ENCODE peak calls at places on chromosomes 6 and 20, in seven cellular contexts. B is epithelial cell of esophagus, X is foreskin fibroblast, S is esophagus muscularis mucosa, Q is BJ, L is GM23338, A is heart right ventricle. H is an unnamed sample.

GRCh38 chr6:111530218-111530617 is 47.2 kb upstream of the REV3L start:
- DNase-seq in B (no peak), L (no peak), S (no peak), X (no peak), A (no peak), Q (no peak), H (no peak)

GRCh38 chr20:1711266-1711665 is 53.7 kb upstream of the SIRPG start:
- DNase-seq in S (no peak), Q (no peak), X (no peak), L (no peak), B (no peak), A (no peak), H (no peak)

GRCh38 chr6:6565488-6565887 is 23.0 kb upstream of the LY86 start:
- DNase-seq in B (no peak), Q (no peak), X (no peak), S (peak), L (no peak), A (no peak), H (no peak)

GRCh38 chr6:133705731-133706130 is 183.2 kb upstream of the TCF21 start:
- DNase-seq in L (no peak), B (peak), S (no peak), X (peak), Q (no peak), A (no peak), H (no peak)

GRCh38 chr20:32153156-32153665 is 43.7 kb downstream of the TM9SF4 start:
- DNase-seq in L (no peak), B (no peak), S (no peak), A (no peak), X (no peak), Q (no peak), H (no peak)

GRCh38 chr6:83702077-83702476 is 6.8 kb downstream of the SNAP91 start:
- DNase-seq in S (no peak), B (no peak), A (no peak), X (no peak), L (no peak), Q (no peak), H (no peak)

GRCh38 chr6:161273356-161273751 is 507 bp downstream of the AGPAT4 start:
- DNase-seq in A (peak), X (peak), S (peak), B (peak), L (no peak), Q (no peak), H (no peak)

GRCh38 chr20:62475027-62475818 is 572 bp downstream of the GATA5 start:
- DNase-seq in B (no peak), X (no peak), Q (no peak), L (peak), A (no peak), S (no peak), H (no peak)

GRCh38 chr6:148436466-148436865 is 93.8 kb downstream of the SASH1 start:
- DNase-seq in B (no peak), Q (no peak), L (no peak), S (no peak), X (no peak), A (no peak), H (no peak)

GRCh38 chr6:105346052-105346451 is 56.8 kb downstream of the PREP start:
- DNase-seq in S (no peak), Q (no peak), B (peak), A (no peak), X (peak), L (no peak), H (no peak)

GRCh38 chr20:15564981-15565380 is 1008.3 kb downstream of the KIF16B start:
- DNase-seq in Q (no peak), L (no peak), B (no peak), S (no peak), A (no peak), X (no peak), H (no peak)

GRCh38 chr6:45814772-45815171 is 200.9 kb downstream of the CLIC5 start:
- DNase-seq in A (no peak), X (no peak), L (no peak), S (no peak), B (no peak), Q (no peak), H (no peak)

GRCh38 chr6:149362289-149362688 is 37.8 kb upstream of the SUMO4 start:
- DNase-seq in S (no peak), L (no peak), A (no peak), B (peak), X (no peak), Q (no peak), H (no peak)

GRCh38 chr6:129593233-129593564 is 116.8 kb downstream of the ARHGAP18 start:
- DNase-seq in B (no peak), X (peak), S (no peak), Q (no peak), L (no peak), A (no peak), H (no peak)

GRCh38 chr6:4930025-4930692 is 73.7 kb downstream of the RPP40 start:
- DNase-seq in B (no peak), Q (no peak), A (no peak), L (no peak), S (no peak), X (no peak), H (no peak)

GRCh38 chr20:6956056-6956455 is 188.6 kb downstream of the BMP2 start:
- DNase-seq in A (no peak), S (no peak), L (no peak), B (peak), Q (no peak), X (no peak), H (no peak)

GRCh38 chr6:167664678-167665445 is 161.8 kb upstream of the AFDN start:
- DNase-seq in B (no peak), L (no peak), S (no peak), X (no peak), A (no peak), Q (no peak), H (no peak)

GRCh38 chr6:6972456-6972855 is 135.3 kb upstream of the RREB1 start:
- DNase-seq in Q (peak), L (no peak), X (no peak), S (no peak), B (peak), A (no peak), H (peak)

GRCh38 chr6:15662246-15663056 is at the start of gene DTNBP1:
- DNase-seq in S (no peak), Q (no peak), X (peak), A (peak), B (peak), L (peak), H (no peak)

GRCh38 chr6:52304917-52305316 is 20.4 kb upstream of the MCM3 start:
- DNase-seq in Q (no peak), A (no peak), S (no peak), L (no peak), X (peak), B (no peak), H (no peak)
- H3K4me3 ChIP-seq in Q (no peak), A (no peak), S (no peak), L (no peak), X (no peak), B (no peak), H (no peak)

GRCh38 chr6:53651764-53652401 is 13.7 kb downstream of the KLHL31 start:
- DNase-seq in B (peak), S (no peak), X (peak), A (peak), L (peak), Q (no peak), H (peak)
- TF ChIP-seq CTCF in B (peak), S (peak), X (no peak), A (no peak), L (peak), Q (peak), H (no peak)

GRCh38 chr20:290081-290831 is at the start of gene C20orf96:
- DNase-seq in S (peak), Q (peak), B (peak), X (peak), A (peak), L (peak), H (peak)
- H3K4me3 ChIP-seq in S (peak), Q (peak), B (peak), X (peak), A (peak), L (peak), H (peak)

DNA sequence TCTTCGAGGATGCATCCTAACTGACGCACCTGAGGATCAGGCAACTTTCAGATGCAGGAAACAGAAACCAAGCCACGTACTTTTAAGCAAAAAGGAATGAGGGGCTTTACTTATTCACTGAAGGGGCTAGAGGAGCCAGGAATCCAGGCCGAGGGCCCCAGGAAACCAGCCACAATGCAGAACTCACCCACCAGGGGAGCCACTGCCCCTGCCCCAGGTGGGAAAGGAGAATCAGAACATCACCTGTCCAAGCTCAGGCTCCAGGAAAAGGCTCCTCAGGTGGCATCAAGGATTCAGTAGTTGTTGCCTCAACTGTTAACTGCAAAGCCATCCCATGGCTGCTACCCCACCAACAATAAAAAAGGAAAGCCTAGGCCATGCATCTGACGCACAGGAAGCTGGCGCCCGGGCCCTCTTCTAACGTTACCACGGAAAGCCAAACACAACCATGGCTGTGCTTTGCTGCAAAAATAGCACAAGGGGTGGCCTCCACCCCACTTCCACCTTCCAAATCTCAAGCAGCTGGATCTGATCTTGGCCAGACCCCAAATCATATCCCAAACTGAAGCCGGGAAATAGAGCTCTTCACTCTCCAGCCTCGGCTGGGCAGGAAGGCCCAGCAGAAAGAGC is 121.0 kb downstream of the PREX1 start:
- DNase-seq in X (no peak), Q (no peak), B (no peak), S (no peak), A (peak), L (peak), H (no peak)
- TF ChIP-seq CTCF in X (no peak), Q (no peak), B (no peak), S (no peak), A (no peak), L (peak), H (no peak)

DNA sequence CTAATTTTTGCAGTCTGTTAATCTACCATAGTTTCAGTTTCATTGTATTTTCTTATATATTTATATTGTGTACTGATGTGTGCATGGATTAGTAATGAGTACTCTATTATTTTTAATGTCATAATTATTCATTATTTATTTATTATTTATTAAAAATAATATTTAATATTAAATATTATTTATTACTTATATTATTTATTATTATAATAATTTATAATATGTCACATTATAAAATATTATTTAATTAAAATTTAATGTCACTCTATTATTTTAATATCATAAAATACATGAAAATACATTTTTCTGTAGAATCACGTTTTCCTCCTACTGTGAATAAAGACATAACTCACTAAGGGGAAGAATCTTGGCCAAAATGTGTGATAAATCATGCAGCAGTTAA is 30.5 kb downstream of the POM121L2 start:
- DNase-seq in L (no peak), X (no peak), Q (no peak), A (no peak), B (no peak), S (no peak), H (no peak)
- H3K4me3 ChIP-seq in L (peak), X (no peak), Q (no peak), A (no peak), B (no peak), S (no peak), H (no peak)

DNA sequence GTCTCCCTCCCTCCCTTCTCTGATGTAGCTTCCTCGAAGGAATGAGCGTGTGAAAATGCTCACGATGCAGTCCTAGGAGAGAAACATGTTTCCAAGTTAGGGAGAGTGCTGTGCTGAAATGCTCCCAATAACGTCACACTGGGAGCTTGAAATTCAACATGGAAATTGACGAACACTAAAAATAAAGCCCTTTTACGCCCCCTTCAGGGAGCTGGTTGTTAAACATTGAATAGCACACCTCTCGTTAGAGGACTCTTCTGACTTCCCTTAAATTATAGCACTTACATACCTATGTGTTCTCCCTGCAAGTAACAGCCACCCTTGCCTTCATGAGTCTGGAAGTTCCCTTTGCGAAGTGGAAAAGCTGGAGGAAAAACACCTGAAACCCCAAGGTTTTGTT is 88.6 kb downstream of the BFSP1 start:
- DNase-seq in X (peak), Q (no peak), L (peak), B (no peak), S (peak), A (no peak), H (no peak)
- TF ChIP-seq CTCF in X (no peak), Q (peak), L (peak), B (no peak), S (no peak), A (no peak), H (no peak)

GRCh38 chr6:159104163-159104885 is 59.5 kb upstream of the TAGAP start:
- DNase-seq in L (peak), B (peak), X (peak), A (peak), Q (no peak), S (no peak), H (no peak)
- H3K4me3 ChIP-seq in L (no peak), B (no peak), X (no peak), A (no peak), Q (no peak), S (no peak), H (no peak)

DNA sequence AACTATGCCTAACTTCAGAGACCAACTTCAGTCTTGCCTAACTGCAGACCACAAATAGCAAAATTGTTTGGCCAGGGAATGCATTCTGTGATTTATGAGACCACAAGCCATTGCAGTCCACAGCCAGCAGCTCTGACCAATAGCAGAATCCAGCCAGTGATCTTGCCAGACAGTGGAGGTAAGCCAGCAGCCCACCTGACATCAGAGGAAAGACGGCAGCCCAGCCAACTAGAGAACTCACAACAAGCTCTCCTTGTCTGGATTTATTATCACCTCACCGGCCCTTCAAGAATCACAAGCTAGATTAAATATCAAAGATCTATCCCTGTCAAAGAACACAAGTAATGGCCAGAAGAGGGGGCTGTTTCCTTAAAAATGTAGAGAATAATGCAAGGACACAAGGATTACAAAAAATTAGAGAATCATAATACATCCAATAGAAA is 66.5 kb upstream of the SLC35F1 start:
- DNase-seq in A (no peak), Q (no peak), X (peak), B (peak), S (no peak), L (peak), H (no peak)
- TF ChIP-seq CTCF in A (no peak), Q (peak), X (peak), B (peak), S (no peak), L (peak), H (peak)